ENCODE peak calls at places on chromosomes 4 and X, in seven cellular contexts. O is cerebellum, L is esophagus muscularis mucosa, H is Calu3, A is tibial nerve, Z is NCI-H2029 treated with DMSO at 0.1 percent for 48 hours, J is neuronal stem cell. D is an unnamed sample.

GRCh38 chrX:148940411-148940996 is 440.1 kb downstream of the AFF2 start:
- DNase-seq in L (no peak), H (no peak), O (no peak), J (no peak), Z (no peak), A (no peak), D (no peak)

GRCh38 chr4:94412019-94413017 is 39.4 kb upstream of the PDLIM5 start:
- DNase-seq in O (no peak), J (no peak), Z (no peak), A (no peak), H (peak), L (no peak), D (peak)

GRCh38 chrX:132956421-132957210 is 1.8 kb downstream of the HS6ST2 start:
- DNase-seq in J (no peak), A (no peak), L (no peak), O (no peak), H (no peak), Z (no peak), D (no peak)

GRCh38 chr4:24137963-24138601 is 248.2 kb upstream of the PPARGC1A start:
- DNase-seq in A (no peak), H (no peak), O (no peak), J (no peak), L (no peak), Z (peak), D (peak)

GRCh38 chrX:38774249-38774648 is 27.0 kb upstream of the MID1IP1 start:
- DNase-seq in O (no peak), J (no peak), Z (no peak), A (no peak), H (no peak), L (no peak), D (no peak)

GRCh38 chrX:134406230-134406794 is 53.7 kb upstream of the HPRT1 start:
- DNase-seq in J (no peak), L (no peak), O (no peak), Z (no peak), H (no peak), A (no peak), D (no peak)

GRCh38 chrX:73944582-73944947 is 359.4 kb upstream of the ZCCHC13 start:
- DNase-seq in A (no peak), L (no peak), O (no peak), J (no peak), H (no peak), Z (no peak), D (no peak)

GRCh38 chr4:127856485-127857447 is 23.9 kb upstream of the PLK4 start:
- DNase-seq in Z (no peak), O (no peak), H (peak), A (no peak), J (peak), L (no peak), D (no peak)

GRCh38 chr4:3301450-3302163 is 8.8 kb downstream of the RGS12 start:
- DNase-seq in J (no peak), Z (no peak), H (no peak), L (no peak), O (no peak), A (no peak), D (no peak)

GRCh38 chrX:44235534-44235933 is 107.9 kb downstream of the EFHC2 start:
- DNase-seq in A (no peak), Z (no peak), O (no peak), H (no peak), J (no peak), L (no peak), D (no peak)

GRCh38 chrX:78708171-78708570 is 39.3 kb upstream of the LPAR4 start:
- DNase-seq in J (no peak), H (peak), O (no peak), Z (no peak), L (no peak), A (no peak), D (no peak)

GRCh38 chr4:186404562-186405134 is 138.7 kb downstream of the F11 start:
- DNase-seq in J (no peak), O (no peak), A (no peak), Z (no peak), L (no peak), H (peak), D (no peak)

GRCh38 chrX:153696100-153696499 is 8.4 kb downstream of the SLC6A8 start:
- DNase-seq in Z (no peak), L (no peak), J (no peak), H (no peak), O (no peak), A (no peak), D (no peak)

GRCh38 chrX:19888419-19888879 is 1.0 kb upstream of the SH3KBP1 start:
- DNase-seq in L (no peak), O (peak), Z (peak), H (peak), J (peak), A (no peak), D (peak)

GRCh38 chr4:143773998-143774898 is 73.8 kb upstream of the FREM3 start:
- DNase-seq in A (no peak), H (peak), Z (peak), J (peak), O (no peak), L (no peak), D (peak)

GRCh38 chr4:140252742-140253555 is 99.0 kb upstream of the MAML3 start:
- DNase-seq in J (peak), H (peak), L (peak), A (peak), O (peak), Z (peak), D (peak)

GRCh38 chrX:134868766-134869495 is 121.9 kb upstream of the SMIM10 start:
- DNase-seq in H (no peak), L (no peak), J (no peak), Z (no peak), O (no peak), A (no peak), D (no peak)

GRCh38 chr4:20254517-20255250 is 3.0 kb downstream of the SLIT2 start:
- DNase-seq in H (no peak), O (no peak), A (peak), Z (no peak), J (peak), L (no peak), D (no peak)

GRCh38 chrX:48475295-48475694 is 704 bp upstream of the FTSJ1 start:
- DNase-seq in J (no peak), A (no peak), L (no peak), Z (no peak), H (peak), O (no peak), D (no peak)

GRCh38 chr4:92270908-92271307 is 32.9 kb upstream of the GRID2 start:
- DNase-seq in H (no peak), A (no peak), J (peak), O (no peak), L (no peak), Z (no peak), D (no peak)

GRCh38 chr4:82903737-82904136 is 3.2 kb downstream of the THAP9 start:
- DNase-seq in H (no peak), L (no peak), A (no peak), O (no peak), Z (no peak), J (no peak), D (no peak)

GRCh38 chrX:102714994-102715393 is 2.7 kb downstream of the GPRASP2 start:
- DNase-seq in O (no peak), J (no peak), L (no peak), H (no peak), Z (no peak), A (no peak), D (no peak)

GRCh38 chr4:26263165-26263564 is 57.6 kb upstream of the RBPJ start:
- DNase-seq in L (no peak), H (no peak), J (no peak), Z (peak), A (no peak), O (no peak), D (no peak)

GRCh38 chr4:6337331-6337935 is 67.8 kb downstream of the WFS1 start:
- DNase-seq in L (no peak), J (no peak), H (peak), A (no peak), Z (peak), O (no peak), D (no peak)

GRCh38 chrX:97039363-97040029 is 155.8 kb downstream of the RPA4 start:
- DNase-seq in O (no peak), H (peak), L (no peak), J (no peak), A (no peak), Z (peak), D (peak)

GRCh38 chr4:158209825-158210807 is at the start of gene TMEM144:
- DNase-seq in Z (no peak), O (peak), J (peak), H (peak), L (peak), A (peak), D (peak)

GRCh38 chr4:122639181-122639580 is 18.3 kb upstream of the IL21 start:
- DNase-seq in O (no peak), A (no peak), L (no peak), H (peak), J (no peak), Z (no peak), D (no peak)

GRCh38 chr4:3324093-3324815 is 31.4 kb downstream of the RGS12 start:
- DNase-seq in J (no peak), H (no peak), L (no peak), Z (no peak), A (no peak), O (no peak), D (no peak)

GRCh38 chrX:67693928-67694327 is 150.1 kb downstream of the AR start:
- DNase-seq in H (no peak), J (no peak), L (no peak), Z (no peak), O (no peak), A (no peak), D (no peak)